ENCODE peak calls at places on chromosomes 16 and 17, in seven cellular contexts. C, W, H, Q, D, A and M are unnamed samples.

GRCh38 chr17:16922386-16923096 is 49.4 kb downstream of the TNFRSF13B start:
- DNase-seq in D (no peak), W (no peak), A (no peak), Q (peak), H (no peak), C (peak), M (no peak)

GRCh38 chr16:4801962-4802658 is at the start of gene ROGDI:
- DNase-seq in A (peak), H (peak), C (peak), D (peak), Q (peak), W (peak), M (no peak)

GRCh38 chr16:3731126-3731935 is 14.0 kb upstream of the TRAP1 start:
- DNase-seq in W (no peak), C (no peak), Q (no peak), A (no peak), D (no peak), H (no peak), M (no peak)

GRCh38 chr17:14331982-14332298 is 31.1 kb downstream of the HS3ST3B1 start:
- DNase-seq in A (no peak), W (no peak), H (no peak), Q (no peak), D (no peak), C (no peak), M (no peak)

GRCh38 chr17:42512246-42512645 is 23.8 kb upstream of the NAGLU start:
- DNase-seq in Q (no peak), W (no peak), C (no peak), D (no peak), H (no peak), A (no peak), M (no peak)

GRCh38 chr16:22684282-22685161 is 129.4 kb upstream of the HS3ST2 start:
- DNase-seq in H (peak), D (no peak), Q (no peak), A (no peak), W (no peak), C (no peak), M (no peak)

GRCh38 chr17:74089869-74090464 is 113.5 kb upstream of the RPL38 start:
- DNase-seq in A (peak), W (no peak), Q (peak), C (peak), H (peak), D (no peak), M (no peak)

GRCh38 chr17:43416998-43417891 is 18.5 kb downstream of the ARL4D start:
- DNase-seq in Q (no peak), H (no peak), A (no peak), D (no peak), W (no peak), C (no peak), M (no peak)

GRCh38 chr16:78237856-78238255 is 138.4 kb downstream of the WWOX start:
- DNase-seq in A (no peak), D (no peak), W (no peak), H (no peak), C (no peak), Q (no peak), M (no peak)

GRCh38 chr17:27533874-27534815 is 77.9 kb downstream of the KSR1 start:
- DNase-seq in W (no peak), D (no peak), A (peak), C (peak), H (no peak), Q (peak), M (peak)

GRCh38 chr17:30450125-30451027 is 26.8 kb upstream of the GOSR1 start:
- DNase-seq in H (no peak), W (no peak), C (no peak), Q (no peak), A (no peak), D (no peak), M (no peak)

GRCh38 chr17:64502809-64503208 is 3.3 kb downstream of the DDX5 start:
- DNase-seq in W (no peak), A (no peak), D (no peak), H (no peak), C (no peak), Q (no peak), M (no peak)

GRCh38 chr17:12691173-12691572 is 25.5 kb downstream of the MYOCD start:
- DNase-seq in A (peak), W (no peak), H (no peak), C (no peak), D (no peak), Q (no peak), M (no peak)

GRCh38 chr17:28526381-28526780 is 20.2 kb downstream of the FOXN1 start:
- DNase-seq in W (no peak), A (no peak), D (no peak), H (no peak), C (no peak), Q (no peak), M (no peak)

GRCh38 chr16:53504161-53504663 is 1.2 kb upstream of the AKTIP start:
- DNase-seq in H (no peak), D (no peak), W (no peak), A (peak), C (peak), Q (peak), M (peak)

GRCh38 chr16:53415504-53415903 is 18.8 kb upstream of the RBL2 start:
- DNase-seq in Q (peak), H (peak), A (no peak), D (no peak), C (no peak), W (no peak), M (no peak)

GRCh38 chr16:11004957-11005610 is 60.7 kb downstream of the CLEC16A start:
- DNase-seq in A (peak), Q (no peak), H (no peak), D (no peak), C (no peak), W (no peak), M (no peak)

GRCh38 chr16:85850344-85850880 is 48.5 kb upstream of the IRF8 start:
- DNase-seq in H (no peak), D (no peak), A (no peak), C (no peak), W (no peak), Q (no peak), M (no peak)